ENCODE peak calls at places on chromosomes 7 and 10, in ten cellular contexts. G, B, I, Z, Q, M, D, A, H and O are unnamed samples.

GRCh38 chr7:8058322-8058721 is 89.7 kb downstream of the GLCCI1 start:
- DNase-seq in G (no peak), B (no peak), I (no peak), Z (no peak), Q (no peak), M (no peak), D (no peak), A (no peak), H (no peak), O (no peak)

GRCh38 chr7:7639847-7640220 is 718 bp upstream of the UMAD1 start:
- DNase-seq in G (peak), B (no peak), I (no peak), Z (peak), Q (peak), M (no peak), D (peak), A (no peak), H (no peak), O (no peak)

GRCh38 chr10:133393401-133394063 is 425 bp upstream of the MTG1 start:
- DNase-seq in G (no peak), B (no peak), I (no peak), Z (no peak), Q (no peak), M (no peak), D (no peak), A (peak), H (no peak), O (no peak)

GRCh38 chr10:63719174-63719856 is 198.1 kb downstream of the REEP3 start:
- DNase-seq in G (no peak), B (no peak), I (no peak), Z (no peak), Q (no peak), M (no peak), D (no peak), A (no peak), H (no peak), O (no peak)

GRCh38 chr10:6120691-6121090 is 31.9 kb downstream of the RBM17 start:
- DNase-seq in G (peak), B (no peak), I (no peak), Z (peak), Q (peak), M (no peak), D (peak), A (no peak), H (no peak), O (no peak)

GRCh38 chr7:157444011-157444842 is 107.4 kb downstream of the DNAJB6 start:
- DNase-seq in G (no peak), B (no peak), I (no peak), Z (no peak), Q (no peak), M (no peak), D (no peak), A (peak), H (no peak), O (no peak)

GRCh38 chr10:17673517-17674051 is 29.6 kb downstream of the STAM start:
- DNase-seq in G (peak), B (peak), I (no peak), Z (peak), Q (peak), M (peak), D (peak), A (no peak), H (peak), O (peak)

GRCh38 chr7:22635349-22635748 is 91.7 kb upstream of the IL6 start:
- DNase-seq in G (no peak), B (no peak), I (no peak), Z (no peak), Q (no peak), M (no peak), D (no peak), A (no peak), H (no peak), O (no peak)

GRCh38 chr7:155813125-155813524 is 862 bp upstream of the SHH start:
- DNase-seq in G (no peak), B (no peak), I (no peak), Z (no peak), Q (no peak), M (no peak), D (no peak), A (peak), H (no peak), O (no peak)

GRCh38 chr10:110225756-110226554 is 18.6 kb downstream of the MXI1 start:
- DNase-seq in G (peak), B (peak), I (peak), Z (peak), Q (peak), M (peak), D (peak), A (peak), H (peak), O (peak)

GRCh38 chr7:100886936-100887185 is 2.7 kb downstream of the UFSP1 start:
- DNase-seq in G (no peak), B (no peak), I (no peak), Z (no peak), Q (no peak), M (no peak), D (no peak), A (no peak), H (no peak), O (no peak)

GRCh38 chr7:25669954-25670841 is 441.9 kb upstream of the NPVF start:
- DNase-seq in G (no peak), B (no peak), I (peak), Z (peak), Q (peak), M (no peak), D (no peak), A (no peak), H (no peak), O (no peak)

GRCh38 chr7:99473315-99473596 is 566 bp downstream of the ZNF789 start:
- DNase-seq in G (peak), B (peak), I (no peak), Z (peak), Q (peak), M (peak), D (peak), A (no peak), H (peak), O (peak)

GRCh38 chr10:69936091-69936490 is 116.6 kb upstream of the MACROH2A2 start:
- DNase-seq in G (peak), B (no peak), I (no peak), Z (no peak), Q (no peak), M (peak), D (no peak), A (no peak), H (no peak), O (no peak)

GRCh38 chr10:131090761-131091661 is 220.5 kb downstream of the TCERG1L start:
- DNase-seq in G (no peak), B (no peak), I (no peak), Z (no peak), Q (no peak), M (no peak), D (no peak), A (peak), H (no peak), O (no peak)

GRCh38 chr7:23783115-23783514 is 73.1 kb downstream of the STK31 start:
- DNase-seq in G (no peak), B (no peak), I (no peak), Z (no peak), Q (no peak), M (no peak), D (no peak), A (no peak), H (no peak), O (no peak)

GRCh38 chr7:121398246-121398645 is 2.1 kb upstream of the FAM3C start:
- DNase-seq in G (peak), B (no peak), I (no peak), Z (no peak), Q (no peak), M (peak), D (no peak), A (no peak), H (no peak), O (no peak)

GRCh38 chr10:132722391-132722790 is 63.6 kb downstream of the NKX6-2 start:
- DNase-seq in G (no peak), B (no peak), I (no peak), Z (no peak), Q (no peak), M (no peak), D (no peak), A (no peak), H (no peak), O (no peak)

GRCh38 chr7:132882714-132883428 is 199.0 kb downstream of the CHCHD3 start:
- DNase-seq in G (no peak), B (no peak), I (no peak), Z (no peak), Q (no peak), M (no peak), D (no peak), A (no peak), H (no peak), O (no peak)

GRCh38 chr7:112648781-112649180 is 141.4 kb downstream of the TMEM168 start:
- DNase-seq in G (no peak), B (no peak), I (no peak), Z (no peak), Q (no peak), M (no peak), D (no peak), A (no peak), H (no peak), O (no peak)

GRCh38 chr10:59808896-59809643 is 55.8 kb upstream of the MRLN start:
- DNase-seq in G (peak), B (peak), I (peak), Z (peak), Q (peak), M (peak), D (peak), A (peak), H (no peak), O (no peak)
- TF ChIP-seq CTCF in G (peak), B (peak), I (peak), Z (peak), Q (peak), M (peak), D (peak), A (peak), H (peak), O (peak)

DNA sequence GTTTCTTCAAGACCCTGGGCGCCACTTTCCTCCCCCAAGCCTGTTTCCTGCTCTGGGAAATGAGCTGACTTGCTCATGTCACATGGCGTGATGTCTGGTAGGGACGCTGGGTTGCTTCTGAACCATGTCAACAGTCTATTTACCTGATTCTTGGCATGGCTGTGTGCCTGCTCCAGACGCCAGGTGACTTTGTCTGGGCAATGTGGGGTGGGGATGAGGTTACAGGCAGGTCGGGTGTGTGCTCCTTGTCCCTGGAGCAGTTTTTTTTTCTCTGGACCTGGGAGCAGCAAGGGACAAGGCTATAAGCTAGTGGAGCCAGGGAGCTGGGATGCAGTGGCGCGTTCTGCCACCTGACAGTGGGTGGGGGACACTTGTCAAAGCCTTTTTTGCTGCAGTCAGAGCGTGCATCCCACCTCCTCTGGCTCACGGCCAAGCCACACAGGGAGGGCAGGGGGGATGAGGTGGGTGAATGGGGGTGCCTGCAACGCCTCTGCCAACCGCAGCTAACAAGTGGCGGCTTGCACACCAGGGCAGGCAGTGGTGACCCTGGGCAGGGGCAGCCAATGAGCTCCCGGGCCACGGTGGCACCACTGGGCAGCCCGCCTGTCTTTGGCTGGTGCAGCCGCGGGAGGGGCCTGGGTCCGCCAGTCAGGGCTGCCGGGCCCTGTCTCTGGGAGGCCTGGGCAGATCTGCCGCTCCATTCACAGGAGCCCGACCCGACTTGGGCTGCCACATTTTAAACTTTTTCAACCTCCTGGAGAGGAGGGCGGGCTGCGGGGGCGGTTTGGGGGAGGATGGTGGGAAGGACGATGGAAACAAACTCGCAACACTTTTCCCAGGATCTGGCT is 22.9 kb downstream of the DNAJB12 start:
- DNase-seq in G (peak), B (peak), I (peak), Z (peak), Q (peak), M (peak), D (peak), A (peak), H (no peak), O (no peak)
- H3K4me3 ChIP-seq in G (no peak), B (no peak), I (no peak), Z (no peak), Q (no peak), M (peak), D (no peak), A (no peak), H (no peak), O (no peak)

DNA sequence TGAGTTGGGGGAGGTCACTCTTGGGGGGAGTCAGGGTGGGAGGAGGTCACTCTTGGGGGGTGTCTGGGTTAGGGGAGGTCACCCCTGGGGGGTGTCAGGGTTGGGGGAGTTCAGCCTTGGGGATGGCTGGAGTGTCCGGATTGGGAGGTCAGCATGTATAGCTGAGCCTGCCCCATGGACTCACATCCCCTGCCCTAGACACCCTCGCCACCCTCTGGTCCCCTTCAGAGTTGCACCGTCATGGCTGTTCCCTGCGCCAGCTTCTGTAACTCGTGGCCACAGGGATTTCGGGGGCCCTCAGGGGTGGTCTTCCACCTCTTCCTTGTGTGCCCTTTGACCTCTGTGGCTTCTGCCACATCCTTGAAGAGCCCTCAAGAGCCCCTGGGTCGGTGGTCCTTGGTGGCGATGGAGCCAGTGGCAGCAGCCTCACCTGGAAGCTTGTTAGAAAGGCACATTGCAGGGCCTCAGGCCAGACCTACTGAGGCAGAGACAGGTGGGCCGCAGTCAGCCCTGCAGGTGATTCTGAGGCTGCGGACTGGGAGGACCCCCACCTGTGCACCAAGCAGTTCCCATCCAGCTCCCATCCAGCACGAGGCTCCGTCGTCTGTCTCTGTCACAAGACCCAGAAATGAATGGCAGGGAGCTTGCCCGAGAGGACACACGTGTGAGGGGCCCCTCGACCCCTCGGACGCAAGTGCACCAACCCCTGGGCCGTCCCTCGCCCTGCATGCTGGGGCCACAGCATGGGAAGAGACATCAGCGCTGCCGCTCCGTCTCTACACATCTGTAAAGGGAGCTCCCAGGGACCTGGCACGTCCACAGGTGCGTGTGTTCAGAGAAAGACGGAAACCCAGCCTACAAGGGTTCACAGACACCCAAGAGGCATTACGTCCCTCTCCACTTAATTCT is 44.7 kb upstream of the SUN1 start:
- DNase-seq in G (no peak), B (no peak), I (no peak), Z (no peak), Q (no peak), M (peak), D (no peak), A (peak), H (no peak), O (no peak)
- TF ChIP-seq CTCF in G (no peak), B (no peak), I (no peak), Z (no peak), Q (no peak), M (peak), D (no peak), A (no peak), H (peak), O (no peak)

GRCh38 chr7:150361402-150361801 is 7.2 kb upstream of the REPIN1 start:
- DNase-seq in G (no peak), B (no peak), I (no peak), Z (no peak), Q (no peak), M (peak), D (no peak), A (no peak), H (no peak), O (no peak)

GRCh38 chr7:150360682-150361058 is 8.0 kb upstream of the REPIN1 start:
- DNase-seq in G (no peak), B (no peak), I (no peak), Z (no peak), Q (no peak), M (no peak), D (no peak), A (no peak), H (no peak), O (no peak)

GRCh38 chr7:150363872-150364271 is 4.8 kb upstream of the REPIN1 start:
- DNase-seq in G (no peak), B (no peak), I (no peak), Z (no peak), Q (no peak), M (no peak), D (no peak), A (no peak), H (no peak), O (no peak)

GRCh38 chr7:150361807-150362621 is 6.6 kb upstream of the REPIN1 start:
- DNase-seq in G (no peak), B (no peak), I (no peak), Z (no peak), Q (no peak), M (no peak), D (no peak), A (no peak), H (no peak), O (no peak)

GRCh38 chr7:150362989-150363769 is 5.4 kb upstream of the REPIN1 start:
- DNase-seq in G (no peak), B (no peak), I (no peak), Z (no peak), Q (no peak), M (no peak), D (no peak), A (no peak), H (no peak), O (no peak)
- H3K4me3 ChIP-seq in G (no peak), B (no peak), I (no peak), Z (no peak), Q (no peak), M (no peak), D (no peak), A (no peak), H (no peak), O (no peak)

GRCh38 chr7:39357648-39358047 is 208.6 kb upstream of the YAE1 start:
- DNase-seq in G (no peak), B (no peak), I (no peak), Z (no peak), Q (no peak), M (peak), D (no peak), A (no peak), H (no peak), O (no peak)
- TF ChIP-seq CTCF in G (peak), B (peak), I (no peak), Z (peak), Q (peak), M (peak), D (peak), A (peak), H (peak), O (peak)

GRCh38 chr7:142808802-142809583 is 38.2 kb downstream of the PRSS2 start:
- DNase-seq in G (peak), B (peak), I (no peak), Z (no peak), Q (peak), M (no peak), D (no peak), A (no peak), H (no peak), O (no peak)
- H3K4me3 ChIP-seq in G (no peak), B (no peak), I (no peak), Z (no peak), Q (no peak), M (no peak), D (no peak), A (no peak), H (no peak), O (no peak)

GRCh38 chr10:14302035-14302434 is 28.7 kb downstream of the FRMD4A start:
- DNase-seq in G (peak), B (peak), I (no peak), Z (peak), Q (no peak), M (peak), D (peak), A (no peak), H (peak), O (no peak)
- TF ChIP-seq CTCF in G (peak), B (peak), I (no peak), Z (peak), Q (peak), M (peak), D (peak), A (peak), H (peak), O (peak)

GRCh38 chr7:35716038-35716803 is 21.3 kb upstream of the HERPUD2 start:
- DNase-seq in G (no peak), B (no peak), I (no peak), Z (peak), Q (peak), M (no peak), D (peak), A (no peak), H (no peak), O (no peak)
- H3K4me3 ChIP-seq in G (no peak), B (no peak), I (no peak), Z (peak), Q (peak), M (no peak), D (peak), A (no peak), H (no peak), O (no peak)

GRCh38 chr7:40199076-40199802 is 64.4 kb downstream of the SUGCT start:
- DNase-seq in G (peak), B (peak), I (no peak), Z (peak), Q (peak), M (peak), D (peak), A (no peak), H (peak), O (peak)
- TF ChIP-seq CTCF in G (peak), B (peak), I (no peak), Z (peak), Q (peak), M (peak), D (peak), A (no peak), H (peak), O (peak)